ENCODE peak calls at places on chromosomes 16 and 17, in six cellular contexts. K is HepG2, O is HCT116, D is GM12878, V is H1, L is K562. W is an unnamed sample.

GRCh38 chr17:50206604-50207293 is 5.3 kb upstream of the COL1A1 start:
- DNase-seq in D (no peak), O (no peak), K (no peak), L (peak; percentile 61), V (no peak), W (no peak)

GRCh38 chr17:38428150-38428642 is at the start of gene ARHGAP23:
- DNase-seq in D (no peak), V (no peak), O (no peak), L (peak; percentile 63), K (no peak), W (no peak)

GRCh38 chr16:80707686-80708085 is 96.7 kb downstream of the CDYL2 start:
- DNase-seq in V (no peak), L (no peak), D (no peak), K (no peak), O (no peak), W (no peak)

GRCh38 chr17:39236981-39237441 is 11.3 kb upstream of the STAC2 start:
- DNase-seq in D (no peak), O (no peak), K (no peak), V (no peak), L (peak; percentile 11), W (no peak)

GRCh38 chr17:9202572-9202971 is 181.3 kb downstream of the NTN1 start:
- DNase-seq in K (no peak), D (no peak), L (no peak), O (no peak), V (no peak), W (no peak)

GRCh38 chr16:19781196-19781595 is 63.1 kb downstream of the IQCK start:
- DNase-seq in K (no peak), V (no peak), L (no peak), O (no peak), D (no peak), W (no peak)

GRCh38 chr16:27379919-27380318 is 22.1 kb upstream of the IL21R start:
- DNase-seq in O (no peak), K (no peak), D (no peak), L (no peak), V (no peak), W (no peak)

GRCh38 chr16:88870608-88871348 is 4.3 kb upstream of the PABPN1L start:
- DNase-seq in O (no peak), D (no peak), V (no peak), L (peak; percentile 58), K (no peak), W (no peak)

GRCh38 chr16:54266363-54266955 is 20.1 kb downstream of the IRX3 start:
- DNase-seq in K (peak; percentile 92), L (no peak), V (no peak), D (no peak), O (no peak), W (no peak)

GRCh38 chr17:7833795-7834553 is at the start of gene KDM6B:
- DNase-seq in V (no peak), K (peak; percentile 83), O (peak; percentile 80), D (no peak), L (peak; percentile 82), W (peak; percentile 72)

GRCh38 chr16:50498756-50499155 is 49.4 kb upstream of the NKD1 start:
- DNase-seq in D (no peak), L (no peak), O (no peak), V (no peak), K (no peak), W (peak; percentile 35)

GRCh38 chr17:75847595-75848522 is 3.7 kb upstream of the UNC13D start:
- DNase-seq in D (no peak), V (no peak), K (no peak), L (no peak), O (no peak), W (no peak)

GRCh38 chr17:57970706-57971105 is 15.5 kb upstream of the CUEDC1 start:
- DNase-seq in K (no peak), V (no peak), L (no peak), O (no peak), D (no peak), W (no peak)

GRCh38 chr16:87958632-87959031 is 7.4 kb downstream of the BANP start:
- DNase-seq in O (no peak), K (no peak), V (no peak), L (no peak), D (no peak), W (no peak)

GRCh38 chr17:15112881-15113617 is 152.1 kb downstream of the PMP22 start:
- DNase-seq in L (no peak), V (no peak), D (no peak), K (no peak), O (no peak), W (no peak)

GRCh38 chr17:17406225-17406624 is 70.6 kb upstream of the MED9 start:
- DNase-seq in L (no peak), K (peak; percentile 79), D (no peak), V (no peak), O (no peak), W (no peak)

GRCh38 chr16:88383401-88384221 is 852 bp downstream of the ZNF469 start:
- DNase-seq in L (no peak), K (no peak), O (peak; percentile 28), D (no peak), V (no peak), W (no peak)

GRCh38 chr16:50282010-50282538 is 15.7 kb downstream of the ADCY7 start:
- DNase-seq in K (no peak), O (no peak), L (peak; percentile 38), D (peak; percentile 86), V (no peak), W (no peak)

GRCh38 chr17:740240-741055 is 8.1 kb downstream of the TLCD3A start:
- DNase-seq in D (peak; percentile 66), V (no peak), K (no peak), O (no peak), L (no peak), W (no peak)

GRCh38 chr16:89892635-89893034 is 19.2 kb downstream of the TCF25 start:
- DNase-seq in D (no peak), O (no peak), K (no peak), V (no peak), L (no peak), W (no peak)

GRCh38 chr16:89890886-89891657 is 17.7 kb downstream of the TCF25 start:
- DNase-seq in O (no peak), D (no peak), L (no peak), V (no peak), K (no peak), W (no peak)

GRCh38 chr16:89892055-89892630 is 18.8 kb downstream of the TCF25 start:
- DNase-seq in L (no peak), O (no peak), V (no peak), D (no peak), K (no peak), W (no peak)

GRCh38 chr16:89887243-89887642 is 13.9 kb downstream of the TCF25 start:
- DNase-seq in O (no peak), K (no peak), L (no peak), D (no peak), V (no peak), W (no peak)

DNA sequence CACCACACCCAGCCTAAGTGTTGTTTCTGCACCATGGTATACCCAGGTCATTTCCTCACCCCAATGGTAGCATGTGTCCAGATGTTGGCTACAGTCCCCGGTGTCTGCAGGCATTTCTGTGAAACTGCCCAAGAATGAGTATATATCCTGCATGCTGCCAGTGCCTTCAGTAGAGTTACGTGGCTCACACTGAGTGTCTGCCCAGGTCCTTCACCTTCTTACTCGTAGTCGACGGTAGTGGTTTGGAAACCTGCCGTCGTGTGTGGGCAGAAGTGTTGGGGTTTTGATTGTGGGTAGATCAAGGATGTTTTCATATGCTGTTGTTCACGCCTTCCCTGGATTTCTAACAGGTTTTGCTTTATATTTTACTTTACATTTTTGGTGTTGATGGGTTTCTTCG is 16.8 kb downstream of the TCF25 start:
- DNase-seq in D (no peak), O (no peak), L (no peak), K (no peak), V (no peak), W (no peak)
- TF ChIP-seq ZNF274 in D (no peak), O (no peak), L (no peak), K (no peak), V (no peak), W (no peak)

DNA sequence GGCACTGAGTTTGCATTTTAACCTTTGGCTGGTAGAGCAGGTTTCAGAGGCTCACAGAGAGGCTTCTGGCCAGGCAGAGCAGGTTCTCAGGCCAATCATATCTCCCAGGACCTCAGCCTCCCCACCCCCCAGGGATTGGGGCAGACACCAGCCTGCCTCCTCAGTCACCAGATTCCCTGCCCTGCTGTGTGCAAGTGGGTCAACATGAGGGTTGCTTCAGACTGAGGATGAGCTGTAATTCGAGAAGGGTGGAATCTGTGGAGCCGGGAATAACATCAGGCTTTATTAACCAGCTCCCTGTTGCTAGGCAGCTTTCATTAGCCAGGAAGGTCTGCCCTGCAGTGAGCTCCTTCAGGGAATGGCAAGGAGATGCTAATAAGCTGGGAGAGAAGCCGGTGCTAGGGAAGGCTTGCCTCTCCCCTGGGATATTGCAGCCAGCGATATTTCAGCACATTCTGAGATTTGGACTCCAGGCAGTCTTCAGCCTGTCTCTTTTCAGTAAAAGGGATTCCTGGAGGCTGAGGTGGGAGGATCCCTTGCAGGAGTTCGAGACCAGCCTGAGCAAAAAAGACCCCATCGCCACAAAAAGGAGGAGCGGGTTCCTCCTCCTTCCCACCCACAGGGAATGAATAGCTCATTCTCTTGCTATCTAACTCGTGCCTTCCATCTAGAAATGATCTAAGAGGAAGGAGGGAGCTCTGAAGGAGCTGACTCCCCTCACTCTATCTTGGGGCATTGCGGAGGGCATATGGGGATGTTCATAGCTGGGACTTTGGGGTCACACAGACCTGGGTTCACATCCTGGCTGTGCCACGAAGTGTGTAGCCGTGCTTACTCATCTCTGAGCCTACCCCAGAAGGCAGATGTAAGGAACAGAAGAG is 10.7 kb downstream of the SGSM2 start:
- DNase-seq in O (no peak), V (peak; percentile 89), D (no peak), L (no peak), K (peak; percentile 92), W (peak; percentile 87)
- TF ChIP-seq ZNF274 in O (no peak), V (no peak), D (no peak), L (no peak), K (no peak), W (no peak)

GRCh38 chr17:4498461-4499397 is at the start of gene SPNS2:
- DNase-seq in V (no peak), O (no peak), K (no peak), D (no peak), L (peak; percentile 88), W (peak; percentile 20)
- TF ChIP-seq ZNF274 in V (no peak), O (no peak), K (no peak), D (no peak), L (no peak), W (no peak)

GRCh38 chr17:31564883-31565297 is 173.4 kb downstream of the RAB11FIP4 start:
- DNase-seq in K (no peak), L (no peak), V (no peak), O (no peak), D (no peak), W (no peak)
- TF ChIP-seq ZNF274 in K (no peak), L (no peak), V (no peak), O (no peak), D (no peak), W (no peak)

GRCh38 chr16:2088192-2088631 is 40.4 kb downstream of the TSC2 start:
- DNase-seq in O (no peak), V (no peak), D (no peak), K (no peak), L (no peak), W (no peak)
- TF ChIP-seq ZNF274 in O (no peak), V (no peak), D (no peak), K (no peak), L (no peak), W (no peak)

GRCh38 chr16:86345521-86345920 is 164.8 kb upstream of the FOXF1 start:
- DNase-seq in V (no peak), O (no peak), L (no peak), K (no peak), D (no peak), W (no peak)
- TF ChIP-seq ZNF274 in V (no peak), O (no peak), L (no peak), K (no peak), D (no peak), W (no peak)

GRCh38 chr17:47204722-47205418 is 4.3 kb upstream of the MYL4 start:
- DNase-seq in L (no peak), O (no peak), K (no peak), V (no peak), D (peak; percentile 77), W (no peak)
- TF ChIP-seq ZNF274 in L (no peak), O (no peak), K (no peak), V (no peak), D (no peak), W (no peak)

W was measured in NT2/D1.